ENCODE peak calls at places on chromosomes 12 and 14, in four cellular contexts. E is G401; B is stimulated activated naive CD8-positive, alpha-beta T cell treated with anti-CD3 and anti-CD28 coated beads, Interleukin-15, amount 100 ng/mL, for 72 hours; Q is GDM1. X is an unnamed sample.

GRCh38 chr12:119020377-119021360 is 39.3 kb downstream of the SRRM4 start:
- DNase-seq in E (peak; percentile 74), B (no peak), Q (no peak), X (peak; percentile 37)

GRCh38 chr14:31536201-31536960 is 24.8 kb upstream of the NUBPL start:
- DNase-seq in E (no peak), B (no peak), Q (no peak), X (no peak)

GRCh38 chr14:80523518-80524117 is 312.3 kb upstream of the DIO2 start:
- DNase-seq in E (no peak), B (no peak), Q (no peak), X (no peak)

GRCh38 chr12:503111-503761 is 43.5 kb downstream of the B4GALNT3 start:
- DNase-seq in E (no peak), B (no peak), Q (no peak), X (no peak)

GRCh38 chr14:96103560-96104460 is 64.6 kb downstream of the C14orf132 start:
- DNase-seq in E (no peak), B (no peak), Q (no peak), X (no peak)

GRCh38 chr12:100955139-100955538 is 160.6 kb downstream of the ANO4 start:
- DNase-seq in E (no peak), B (no peak), Q (no peak), X (no peak)

GRCh38 chr12:42692749-42693148 is 103.2 kb upstream of the PRICKLE1 start:
- DNase-seq in E (no peak), B (no peak), Q (no peak), X (no peak)

GRCh38 chr12:126874427-126875026 is 1392.4 kb upstream of the TMEM132C start:
- DNase-seq in E (peak; percentile 51), B (peak; percentile 39), Q (peak; percentile 28), X (peak; percentile 42)

GRCh38 chr14:34065222-34065621 is 114.3 kb upstream of the EGLN3 start:
- DNase-seq in E (no peak), B (no peak), Q (no peak), X (no peak)

GRCh38 chr12:76713130-76713529 is 50.8 kb upstream of the ZDHHC17 start:
- DNase-seq in E (no peak), B (no peak), Q (no peak), X (no peak)

GRCh38 chr12:121637231-121637914 is 11.0 kb downstream of the ORAI1 start:
- DNase-seq in E (no peak), B (peak; percentile 44), Q (peak; percentile 14), X (no peak)

GRCh38 chr12:125053821-125054220 is 11.4 kb upstream of the AACS start:
- DNase-seq in E (no peak), B (no peak), Q (no peak), X (no peak)

GRCh38 chr12:80262372-80263170 is 163.2 kb downstream of the OTOGL start:
- DNase-seq in E (no peak), B (no peak), Q (no peak), X (no peak)

GRCh38 chr14:93543766-93544165 is 113.0 kb downstream of the UNC79 start:
- DNase-seq in E (peak; percentile 14), B (no peak), Q (no peak), X (peak; percentile 12)

GRCh38 chr14:22973217-22974032 is 8.9 kb downstream of the AJUBA start:
- DNase-seq in E (peak; percentile 68), B (no peak), Q (peak; percentile 8), X (peak; percentile 49)

GRCh38 chr14:94918896-94919295 is 149.0 kb upstream of the GSC start:
- DNase-seq in E (no peak), B (no peak), Q (no peak), X (no peak)

GRCh38 chr12:89101440-89101839 is 250.9 kb downstream of the DUSP6 start:
- DNase-seq in E (no peak), B (no peak), Q (no peak), X (no peak)

GRCh38 chr12:31813305-31813704 is 84.5 kb upstream of the AMN1 start:
- DNase-seq in E (no peak), B (no peak), Q (no peak), X (no peak)

GRCh38 chr14:35576260-35576659 is 42.3 kb downstream of the INSM2 start:
- DNase-seq in E (no peak), B (no peak), Q (no peak), X (no peak)

GRCh38 chr12:56676851-56677601 is 11.1 kb downstream of the PTGES3 start:
- DNase-seq in E (no peak), B (no peak), Q (no peak), X (no peak)

GRCh38 chr12:111616177-111616623 is 17.1 kb upstream of the ATXN2 start:
- DNase-seq in E (no peak), B (no peak), Q (no peak), X (no peak)

GRCh38 chr12:100601626-100602025 is 28.1 kb downstream of the GAS2L3 start:
- DNase-seq in E (no peak), B (no peak), Q (no peak), X (no peak)

GRCh38 chr14:104687601-104688504 is 1.6 kb upstream of the INF2 start:
- DNase-seq in E (no peak), B (no peak), Q (no peak), X (no peak)

GRCh38 chr12:54404061-54405004 is 14.7 kb downstream of the ITGA5 start:
- DNase-seq in E (peak; percentile 42), B (no peak), Q (peak; percentile 28), X (peak; percentile 45)

GRCh38 chr14:81315344-81315743 is 84.8 kb downstream of the STON2 start:
- DNase-seq in E (no peak), B (no peak), Q (no peak), X (no peak)

GRCh38 chr14:97095269-97095668 is 298.1 kb downstream of the VRK1 start:
- DNase-seq in E (no peak), B (no peak), Q (no peak), X (no peak)

GRCh38 chr14:65310568-65310967 is 102.0 kb upstream of the FUT8 start:
- DNase-seq in E (no peak), B (no peak), Q (no peak), X (no peak)